ENCODE peak calls at places on chromosomes 13 and 19, in six cellular contexts. W, H, Y, S, K and R are unnamed samples.

GRCh38 chr13:23354520-23354919 is 79.0 kb downstream of the SACS start:
- DNase-seq in W (no peak), H (no peak), Y (no peak), S (no peak), K (no peak), R (no peak)

GRCh38 chr13:72151241-72151640 is 284.2 kb upstream of the DACH1 start:
- DNase-seq in W (no peak), H (no peak), Y (no peak), S (peak; percentile 58), K (no peak), R (no peak)

GRCh38 chr19:6887326-6887725 is at the start of gene ADGRE1:
- DNase-seq in W (no peak), H (no peak), Y (no peak), S (no peak), K (no peak), R (no peak)

GRCh38 chr13:70568571-70568970 is 460.3 kb upstream of the KLHL1 start:
- DNase-seq in W (peak; percentile 26), H (no peak), Y (no peak), S (peak; percentile 65), K (no peak), R (no peak)

GRCh38 chr13:35723820-35724219 is 247.3 kb upstream of the MAB21L1 start:
- DNase-seq in W (peak; percentile 34), H (no peak), Y (no peak), S (no peak), K (no peak), R (no peak)

GRCh38 chr13:47999973-48000372 is 1.1 kb downstream of the SUCLA2 start:
- DNase-seq in W (no peak), H (no peak), Y (no peak), S (no peak), K (no peak), R (no peak)

GRCh38 chr13:33252103-33252502 is 33.5 kb downstream of the STARD13 start:
- DNase-seq in W (no peak), H (no peak), Y (no peak), S (no peak), K (no peak), R (no peak)

GRCh38 chr19:38378866-38379265 is 4.5 kb downstream of the PSMD8 start:
- DNase-seq in W (peak; percentile 59), H (no peak), Y (no peak), S (no peak), K (no peak), R (no peak)

GRCh38 chr13:113607477-113608245 is 23.1 kb downstream of the TFDP1 start:
- DNase-seq in W (no peak), H (no peak), Y (peak; percentile 35), S (no peak), K (peak; percentile 18), R (no peak)

GRCh38 chr19:42250249-42250665 is 4.7 kb downstream of the ERF start:
- DNase-seq in W (no peak), H (no peak), Y (no peak), S (no peak), K (no peak), R (no peak)

GRCh38 chr13:113357529-113357928 is 6.4 kb downstream of the GRTP1 start:
- DNase-seq in W (peak; percentile 89), H (no peak), Y (no peak), S (peak; percentile 73), K (no peak), R (no peak)

GRCh38 chr19:37987356-37988332 is 80.6 kb downstream of the SIPA1L3 start:
- DNase-seq in W (no peak), H (no peak), Y (no peak), S (no peak), K (no peak), R (no peak)

GRCh38 chr19:38912600-38913514 is 871 bp upstream of the CCER2 start:
- DNase-seq in W (no peak), H (no peak), Y (no peak), S (no peak), K (no peak), R (no peak)

GRCh38 chr19:8343483-8343844 is 402 bp upstream of the KANK3 start:
- DNase-seq in W (no peak), H (no peak), Y (no peak), S (no peak), K (no peak), R (no peak)

GRCh38 chr13:51626749-51627148 is 42.5 kb downstream of the WDFY2 start:
- DNase-seq in W (no peak), H (no peak), Y (no peak), S (no peak), K (no peak), R (no peak)

GRCh38 chr19:38294090-38294489 is 10.0 kb upstream of the C19orf33 start:
- DNase-seq in W (no peak), H (no peak), Y (no peak), S (no peak), K (no peak), R (no peak)

GRCh38 chr19:57830071-57830602 is at the start of gene ZNF587B:
- DNase-seq in W (peak; percentile 74), H (no peak), Y (peak; percentile 55), S (peak; percentile 77), K (no peak), R (no peak)

GRCh38 chr13:88464851-88465250 is 793.7 kb downstream of the SLITRK5 start:
- DNase-seq in W (no peak), H (no peak), Y (no peak), S (no peak), K (no peak), R (no peak)

GRCh38 chr19:46211201-46211881 is 18.2 kb upstream of the IGFL1 start:
- DNase-seq in W (no peak), H (no peak), Y (peak; percentile 53), S (no peak), K (no peak), R (no peak)

GRCh38 chr13:83677985-83678384 is 204.3 kb downstream of the SLITRK1 start:
- DNase-seq in W (no peak), H (no peak), Y (no peak), S (no peak), K (no peak), R (no peak)

GRCh38 chr13:46050771-46051170 is 1.8 kb downstream of the ZC3H13 start:
- DNase-seq in W (no peak), H (no peak), Y (no peak), S (no peak), K (no peak), R (no peak)

GRCh38 chr13:46053162-46054012 is 841 bp upstream of the ZC3H13 start:
- DNase-seq in W (no peak), H (no peak), Y (no peak), S (peak; percentile 2), K (no peak), R (no peak)

GRCh38 chr13:46051958-46052313 is 610 bp downstream of the ZC3H13 start:
- DNase-seq in W (peak; percentile 0), H (no peak), Y (no peak), S (no peak), K (no peak), R (no peak)

GRCh38 chr13:46057251-46058015 is 4.9 kb upstream of the ZC3H13 start:
- DNase-seq in W (peak; percentile 18), H (no peak), Y (no peak), S (no peak), K (no peak), R (no peak)

GRCh38 chr13:46052314-46053161 is at the start of gene ZC3H13:
- DNase-seq in W (peak; percentile 96), H (peak; percentile 81), Y (peak; percentile 95), S (peak; percentile 95), K (peak; percentile 80), R (peak; percentile 81)
- TF ChIP-seq CTCF in W (peak; percentile 32), H (peak; percentile 38), Y (no peak), S (peak; percentile 33), K (peak; percentile 26), R (peak; percentile 49)

GRCh38 chr13:49560270-49561063 is 24.9 kb downstream of the RCBTB1 start:
- DNase-seq in W (peak; percentile 79), H (no peak), Y (no peak), S (peak; percentile 47), K (no peak), R (no peak)
- TF ChIP-seq CTCF in W (peak; percentile 50), H (no peak), Y (no peak), S (peak; percentile 39), K (peak; percentile 16), R (peak; percentile 24)

DNA sequence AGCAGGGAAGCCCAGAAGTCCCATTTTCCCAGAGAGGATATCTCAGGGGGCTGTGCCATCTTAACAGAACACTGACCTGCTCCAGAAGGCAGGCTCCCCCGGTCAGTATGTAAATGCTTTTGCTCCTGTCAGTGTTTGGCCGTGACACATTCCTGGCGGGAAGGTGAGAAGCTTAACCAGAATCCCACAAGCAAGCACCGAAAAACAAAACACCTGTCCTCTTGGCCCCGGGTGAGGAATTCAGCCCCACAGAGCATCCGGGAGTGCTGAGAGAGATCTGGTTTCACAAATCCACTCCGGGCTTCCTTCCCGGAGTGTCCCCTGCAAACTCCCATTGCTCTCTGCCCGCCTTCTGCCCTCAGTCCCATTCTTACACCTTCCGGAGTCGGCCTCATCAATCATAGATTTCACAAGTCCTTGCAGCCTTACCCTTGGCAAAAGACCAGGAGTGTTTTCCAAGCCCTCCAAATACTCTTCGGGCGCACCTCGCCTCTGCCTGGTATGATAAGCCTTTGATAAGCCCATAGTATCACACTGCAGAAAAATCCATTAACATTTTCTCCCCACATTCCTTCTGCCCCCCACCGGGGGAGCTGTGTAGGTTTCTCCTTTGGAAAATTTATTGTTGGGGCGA is 12.2 kb downstream of the TPM4 start:
- DNase-seq in W (no peak), H (no peak), Y (peak; percentile 82), S (no peak), K (no peak), R (no peak)
- TF ChIP-seq CTCF in W (no peak), H (no peak), Y (no peak), S (peak; percentile 7), K (no peak), R (no peak)

GRCh38 chr13:31824705-31825512 is 85.6 kb downstream of the RXFP2 start:
- DNase-seq in W (peak; percentile 16), H (no peak), Y (no peak), S (peak; percentile 32), K (no peak), R (no peak)
- TF ChIP-seq CTCF in W (peak; percentile 19), H (no peak), Y (no peak), S (no peak), K (peak; percentile 15), R (peak; percentile 18)

DNA sequence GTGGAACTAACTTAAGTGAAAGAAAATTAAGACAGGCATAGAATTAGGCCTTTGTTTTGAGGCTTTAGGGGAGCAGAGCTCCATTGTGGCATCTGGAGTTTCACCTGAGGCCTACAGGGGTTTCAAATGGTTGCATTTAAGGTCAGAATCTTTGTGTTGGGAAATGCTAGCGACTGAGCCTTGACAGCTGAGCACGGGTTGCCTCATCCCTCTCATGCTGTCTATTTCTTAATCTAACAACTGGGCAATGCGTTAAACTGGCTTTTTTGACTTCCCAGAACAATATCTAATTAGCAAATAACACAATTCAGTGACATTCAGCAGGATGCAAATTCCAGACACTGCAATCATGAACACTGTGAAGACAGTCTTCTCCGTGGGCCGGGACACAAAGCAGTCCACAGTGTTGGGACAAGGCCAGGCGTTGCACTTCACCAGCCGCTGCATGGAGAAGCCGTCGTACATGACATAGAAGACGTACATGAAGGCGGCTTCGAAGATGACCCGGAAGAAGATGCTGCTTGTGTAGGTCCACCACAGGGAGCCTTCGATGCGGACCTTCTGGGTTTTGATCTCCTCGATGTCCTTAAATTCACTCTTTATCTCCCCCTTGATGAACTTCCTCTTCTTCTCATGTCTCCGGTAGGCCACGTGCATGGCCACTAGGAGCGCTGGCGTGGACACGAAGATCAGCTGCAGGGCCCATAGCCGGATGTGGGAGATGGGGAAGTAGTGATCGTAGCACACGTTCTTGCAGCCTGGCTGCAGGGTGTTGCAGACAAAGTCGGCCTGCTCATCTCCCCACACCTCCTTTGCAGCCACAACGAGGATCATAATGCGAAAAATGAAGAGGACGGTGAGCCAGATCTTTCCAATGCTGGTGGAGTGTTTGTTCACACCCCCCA is 3.8 kb downstream of the GJB2 start:
- DNase-seq in W (no peak), H (no peak), Y (no peak), S (no peak), K (no peak), R (no peak)
- TF ChIP-seq CTCF in W (peak; percentile 15), H (no peak), Y (no peak), S (peak; percentile 7), K (no peak), R (no peak)